ENCODE peak calls at places on chromosomes 12 and 14, in ten cellular contexts. One of them, this sample, is unnamed.
A peak's percentile ranks its signal among the peaks of the same experiment; 100 is the strongest.

GRCh38 chr12:122116707-122117535 is 38.4 kb downstream of the MLXIP start:
- DNase-seq in NT2/D1: no peak
- DNase-seq in germinal center: no peak
- DNase-seq in left lobe of liver: peak; percentile 88
- DNase-seq in GM23338: no peak
- DNase-seq in caudate nucleus: peak; percentile 90
- DNase-seq in HT1080: no peak
- DNase-seq in NCI-H1436: no peak
- DNase-seq in Caco-2: no peak
- DNase-seq in HFFc6: no peak
- DNase-seq in this sample: no peak

GRCh38 chr14:105135700-105136395 is 32.7 kb downstream of the JAG2 start:
- DNase-seq in NCI-H1436: no peak
- DNase-seq in HFFc6: no peak
- DNase-seq in GM23338: no peak
- DNase-seq in HT1080: no peak
- DNase-seq in Caco-2: peak; percentile 25
- DNase-seq in left lobe of liver: peak; percentile 5
- DNase-seq in germinal center: no peak
- DNase-seq in NT2/D1: no peak
- DNase-seq in caudate nucleus: no peak
- DNase-seq in this sample: no peak

GRCh38 chr14:91997492-91997891 is 42.4 kb downstream of the TRIP11 start:
- DNase-seq in caudate nucleus: no peak
- DNase-seq in HFFc6: peak; percentile 40
- DNase-seq in Caco-2: no peak
- DNase-seq in germinal center: no peak
- DNase-seq in GM23338: no peak
- DNase-seq in NT2/D1: no peak
- DNase-seq in HT1080: peak; percentile 4
- DNase-seq in NCI-H1436: no peak
- DNase-seq in left lobe of liver: no peak
- DNase-seq in this sample: peak; percentile 13

GRCh38 chr14:98249476-98249875 is 1022.5 kb downstream of the BCL11B start:
- DNase-seq in HFFc6: no peak
- DNase-seq in germinal center: no peak
- DNase-seq in NCI-H1436: no peak
- DNase-seq in caudate nucleus: no peak
- DNase-seq in NT2/D1: no peak
- DNase-seq in Caco-2: no peak
- DNase-seq in HT1080: no peak
- DNase-seq in GM23338: no peak
- DNase-seq in left lobe of liver: no peak
- DNase-seq in this sample: no peak

GRCh38 chr14:80239631-80240030 is 28.3 kb upstream of the DIO2 start:
- DNase-seq in HFFc6: no peak
- DNase-seq in HT1080: no peak
- DNase-seq in Caco-2: no peak
- DNase-seq in left lobe of liver: no peak
- DNase-seq in caudate nucleus: no peak
- DNase-seq in GM23338: no peak
- DNase-seq in germinal center: no peak
- DNase-seq in NT2/D1: no peak
- DNase-seq in NCI-H1436: no peak
- DNase-seq in this sample: no peak

GRCh38 chr12:109915171-109916040 is 15.3 kb downstream of the TCHP start:
- DNase-seq in left lobe of liver: no peak
- DNase-seq in GM23338: no peak
- DNase-seq in Caco-2: no peak
- DNase-seq in NT2/D1: no peak
- DNase-seq in germinal center: no peak
- DNase-seq in HT1080: no peak
- DNase-seq in NCI-H1436: no peak
- DNase-seq in HFFc6: no peak
- DNase-seq in caudate nucleus: no peak
- DNase-seq in this sample: no peak

GRCh38 chr14:102857444-102857843 is 65.0 kb upstream of the AMN start:
- DNase-seq in caudate nucleus: no peak
- DNase-seq in Caco-2: peak; percentile 70
- DNase-seq in HFFc6: no peak
- DNase-seq in germinal center: no peak
- DNase-seq in NCI-H1436: no peak
- DNase-seq in GM23338: no peak
- DNase-seq in left lobe of liver: no peak
- DNase-seq in HT1080: no peak
- DNase-seq in NT2/D1: no peak
- DNase-seq in this sample: no peak

GRCh38 chr12:65318186-65318685 is 39.8 kb downstream of the MSRB3 start:
- DNase-seq in NCI-H1436: no peak
- DNase-seq in left lobe of liver: no peak
- DNase-seq in HFFc6: no peak
- DNase-seq in HT1080: no peak
- DNase-seq in caudate nucleus: no peak
- DNase-seq in GM23338: peak; percentile 47
- DNase-seq in Caco-2: no peak
- DNase-seq in NT2/D1: no peak
- DNase-seq in germinal center: no peak
- DNase-seq in this sample: no peak

GRCh38 chr14:80447396-80447795 is 236.1 kb upstream of the DIO2 start:
- DNase-seq in caudate nucleus: no peak
- DNase-seq in HFFc6: no peak
- DNase-seq in NCI-H1436: no peak
- DNase-seq in HT1080: no peak
- DNase-seq in left lobe of liver: no peak
- DNase-seq in NT2/D1: no peak
- DNase-seq in GM23338: no peak
- DNase-seq in germinal center: no peak
- DNase-seq in Caco-2: no peak
- DNase-seq in this sample: no peak